ENCODE peak calls at places on chromosomes 6 and 20, in eight cellular contexts. O is esophagus muscularis mucosa, F is sigmoid colon, U is K562, B is testis, R is gastrocnemius medialis, E is H9, V is heart left ventricle. Y is an unnamed sample. For H3K4me1, the result is how much of the 10 kb centered on the place peaks cover.

GRCh38 chr6:41505084-41506049 is 40.8 kb upstream of the FOXP4 start:
- DNase-seq in O (peak), F (peak), U (peak), B (peak), R (peak), E (no peak), V (peak), Y (peak)

GRCh38 chr20:8287328-8287727 is 155.3 kb downstream of the PLCB1 start:
- DNase-seq in O (no peak), F (no peak), U (no peak), B (no peak), R (no peak), E (no peak), V (no peak), Y (no peak)

GRCh38 chr20:62605996-62606395 is 36.3 kb upstream of the SLCO4A1 start:
- DNase-seq in O (no peak), F (no peak), U (no peak), B (no peak), R (no peak), E (no peak), V (no peak), Y (no peak)

GRCh38 chr6:38281131-38281530 is 358.6 kb downstream of the BTBD9 start:
- DNase-seq in O (no peak), F (no peak), U (no peak), B (no peak), R (no peak), E (no peak), V (no peak), Y (no peak)

GRCh38 chr6:107337342-107337741 is 122.0 kb downstream of the PDSS2 start:
- DNase-seq in O (no peak), F (no peak), U (no peak), B (no peak), R (no peak), E (no peak), V (no peak), Y (no peak)

GRCh38 chr6:4957521-4958231 is 46.2 kb downstream of the RPP40 start:
- DNase-seq in O (no peak), F (no peak), U (no peak), B (no peak), R (no peak), E (peak), V (no peak), Y (no peak)

GRCh38 chr6:140708386-140708785 is 1333.9 kb upstream of the CITED2 start:
- DNase-seq in O (no peak), F (no peak), U (no peak), B (no peak), R (no peak), E (no peak), V (no peak), Y (no peak)

GRCh38 chr20:13353261-13353945 is 132.3 kb downstream of the ISM1 start:
- DNase-seq in O (no peak), F (no peak), U (no peak), B (no peak), R (no peak), E (no peak), V (no peak), Y (no peak)

GRCh38 chr6:111113731-111114438 is 26.6 kb downstream of the SLC16A10 start:
- DNase-seq in O (no peak), F (peak), U (no peak), B (peak), R (peak), E (peak), V (peak), Y (no peak)

GRCh38 chr20:59779656-59780380 is 153.6 kb downstream of the SYCP2 start:
- DNase-seq in O (peak), F (peak), U (no peak), B (no peak), R (no peak), E (peak), V (no peak), Y (no peak)

GRCh38 chr6:74606488-74607135 is 599.2 kb downstream of the COL12A1 start:
- DNase-seq in O (no peak), F (no peak), U (no peak), B (no peak), R (no peak), E (no peak), V (no peak), Y (no peak)

GRCh38 chr6:4585682-4586468 is 190.3 kb upstream of the CDYL start:
- DNase-seq in O (no peak), F (no peak), U (no peak), B (no peak), R (no peak), E (no peak), V (no peak), Y (no peak)

GRCh38 chr6:83536034-83536646 is 23.8 kb downstream of the PRSS35 start:
- DNase-seq in O (no peak), F (no peak), U (peak), B (peak), R (no peak), E (peak), V (no peak), Y (no peak)

GRCh38 chr6:31178143-31179041 is 7.9 kb upstream of the POU5F1 start:
- DNase-seq in O (no peak), F (no peak), U (no peak), B (no peak), R (no peak), E (no peak), V (no peak), Y (no peak)

GRCh38 chr6:27230758-27231111 is 16.8 kb upstream of the PRSS16 start:
- DNase-seq in O (no peak), F (no peak), U (no peak), B (no peak), R (no peak), E (no peak), V (no peak), Y (no peak)

GRCh38 chr6:36911946-36912555 is 26.3 kb downstream of the C6orf89 start:
- DNase-seq in O (no peak), F (no peak), U (no peak), B (no peak), R (no peak), E (no peak), V (no peak), Y (no peak)

GRCh38 chr6:38984723-38985122 is 63.9 kb upstream of the GLP1R start:
- DNase-seq in O (no peak), F (no peak), U (no peak), B (no peak), R (no peak), E (no peak), V (no peak), Y (no peak)

GRCh38 chr6:30820196-30820595 is 64.1 kb upstream of the DDR1 start:
- DNase-seq in O (no peak), F (no peak), U (no peak), B (no peak), R (no peak), E (no peak), V (peak), Y (no peak)

GRCh38 chr6:26022166-26022510 is 59.5 kb downstream of the TRIM38 start:
- DNase-seq in O (no peak), F (peak), U (peak), B (peak), R (peak), E (no peak), V (peak), Y (no peak)

GRCh38 chr6:112307707-112308106 is 39.4 kb upstream of the RFPL4B start:
- DNase-seq in O (no peak), F (no peak), U (no peak), B (no peak), R (no peak), E (no peak), V (no peak), Y (no peak)

GRCh38 chr6:105057160-105057559 is 100.3 kb downstream of the LIN28B start:
- DNase-seq in O (no peak), F (no peak), U (no peak), B (no peak), R (no peak), E (no peak), V (no peak), Y (no peak)

GRCh38 chr6:149318581-149319286 is 1.2 kb downstream of the TAB2 start:
- DNase-seq in O (no peak), F (no peak), U (no peak), B (peak), R (no peak), E (no peak), V (no peak), Y (no peak)

GRCh38 chr20:18985551-18985950 is 172.0 kb downstream of the SCP2D1 start:
- DNase-seq in O (no peak), F (no peak), U (no peak), B (no peak), R (no peak), E (no peak), V (no peak), Y (no peak)

GRCh38 chr6:15325540-15325955 is 79.7 kb downstream of the JARID2 start:
- DNase-seq in O (no peak), F (no peak), U (no peak), B (no peak), R (no peak), E (no peak), V (no peak), Y (no peak)

GRCh38 chr6:35209081-35209480 is 4.7 kb upstream of the SCUBE3 start:
- DNase-seq in O (no peak), F (no peak), U (no peak), B (no peak), R (no peak), E (no peak), V (no peak), Y (no peak)

GRCh38 chr6:83518946-83519489 is 6.7 kb downstream of the PRSS35 start:
- DNase-seq in O (no peak), F (no peak), U (no peak), B (no peak), R (no peak), E (no peak), V (no peak), Y (no peak)

GRCh38 chr6:157763894-157764345 is 59.1 kb upstream of the SNX9 start:
- DNase-seq in O (no peak), F (no peak), U (no peak), B (no peak), R (no peak), E (no peak), V (no peak), Y (no peak)

GRCh38 chr6:157460182-157460999 is 79.4 kb downstream of the ZDHHC14 start:
- DNase-seq in O (peak), F (no peak), U (no peak), B (no peak), R (no peak), E (no peak), V (no peak), Y (no peak)

GRCh38 chr20:62843656-62844055 is 18.0 kb downstream of the TCFL5 start:
- DNase-seq in O (no peak), F (peak), U (no peak), B (no peak), R (no peak), E (no peak), V (no peak), Y (no peak)

GRCh38 chr6:116611020-116611419 is 5.3 kb upstream of the RSPH4A start:
- DNase-seq in O (no peak), F (no peak), U (no peak), B (no peak), R (no peak), E (no peak), V (no peak), Y (no peak)

GRCh38 chr6:141988954-141989705 is 143.6 kb upstream of the GJE1 start:
- DNase-seq in O (no peak), F (no peak), U (no peak), B (peak), R (no peak), E (peak), V (no peak), Y (no peak)

GRCh38 chr20:38426006-38426405 is 9.1 kb downstream of the SNHG17 start:
- DNase-seq in O (no peak), F (no peak), U (no peak), B (no peak), R (no peak), E (no peak), V (no peak), Y (no peak)

GRCh38 chr20:37416202-37417145 is 70.5 kb downstream of the SRC start:
- DNase-seq in O (no peak), F (no peak), U (no peak), B (no peak), R (no peak), E (no peak), V (no peak), Y (no peak)

GRCh38 chr6:24827970-24828369 is 29.3 kb upstream of the ARMH2 start:
- DNase-seq in O (no peak), F (no peak), U (no peak), B (no peak), R (no peak), E (no peak), V (no peak), Y (no peak)

GRCh38 chr6:56841751-56842150 is 113.2 kb upstream of the BEND6 start:
- DNase-seq in O (no peak), F (no peak), U (no peak), B (no peak), R (no peak), E (no peak), V (no peak), Y (no peak)

GRCh38 chr20:50110141-50111047 is 2.6 kb downstream of the UBE2V1 start:
- DNase-seq in O (no peak), F (no peak), U (no peak), B (no peak), R (no peak), E (no peak), V (no peak), Y (no peak)

GRCh38 chr6:4550227-4550597 is 226.0 kb upstream of the CDYL start:
- DNase-seq in O (no peak), F (no peak), U (peak), B (peak), R (no peak), E (no peak), V (no peak), Y (no peak)

GRCh38 chr6:72461144-72461543 is 160.7 kb upstream of the KCNQ5 start:
- DNase-seq in O (no peak), F (no peak), U (no peak), B (no peak), R (no peak), E (no peak), V (no peak), Y (no peak)

GRCh38 chr6:21750479-21751018 is 157.0 kb downstream of the SOX4 start:
- DNase-seq in O (no peak), F (no peak), U (no peak), B (no peak), R (no peak), E (no peak), V (no peak), Y (no peak)

GRCh38 chr20:46587986-46588385 is 37.5 kb upstream of the OCSTAMP start:
- DNase-seq in O (no peak), F (no peak), U (no peak), B (no peak), R (no peak), E (no peak), V (no peak), Y (no peak)

GRCh38 chr20:46590453-46590852 is 40.0 kb upstream of the OCSTAMP start:
- DNase-seq in O (no peak), F (no peak), U (no peak), B (no peak), R (no peak), E (no peak), V (no peak), Y (no peak)

GRCh38 chr20:46588532-46589509 is 38.4 kb upstream of the OCSTAMP start:
- DNase-seq in O (no peak), F (no peak), U (no peak), B (no peak), R (no peak), E (no peak), V (no peak), Y (no peak)

GRCh38 chr20:46594725-46595124 is 44.3 kb upstream of the OCSTAMP start:
- DNase-seq in O (no peak), F (no peak), U (no peak), B (no peak), R (no peak), E (no peak), V (no peak), Y (no peak)

GRCh38 chr20:46592580-46593362 is 42.3 kb upstream of the OCSTAMP start:
- DNase-seq in O (no peak), F (no peak), U (no peak), B (no peak), R (no peak), E (peak), V (no peak), Y (no peak)
- TF ChIP-seq CTCF in O (no peak), F (no peak), U (peak), B (no peak), R (no peak), E (peak), V (no peak), Y (no peak)

DNA sequence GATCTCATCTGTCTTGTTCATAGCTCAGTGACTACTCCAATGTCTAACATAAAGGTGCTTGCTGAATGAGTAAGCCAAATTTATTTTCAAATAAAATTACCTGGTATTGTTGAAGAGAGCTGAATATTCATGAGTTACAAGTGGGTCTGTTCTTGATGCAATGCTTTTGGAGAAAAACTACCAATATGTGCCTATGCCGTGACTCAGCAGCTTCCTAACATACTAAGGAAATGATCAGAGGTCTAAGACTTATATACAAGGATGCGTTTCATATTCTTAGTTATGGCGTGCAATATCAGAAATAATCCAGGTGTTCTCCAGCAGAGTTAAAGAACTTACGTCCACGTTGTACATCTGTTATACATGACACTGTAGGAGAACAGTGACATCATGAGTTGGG is 5.1 kb downstream of the FAM120B start:
- DNase-seq in O (no peak), F (no peak), U (no peak), B (no peak), R (no peak), E (no peak), V (no peak), Y (no peak)
- H3K4me1 ChIP-seq in O (under half), F (under half), U (under half), B (under half), R (half or more), E (under half), V (half or more), Y (under half)

GRCh38 chr6:17292600-17293133 is 11.5 kb downstream of the RBM24 start:
- DNase-seq in O (no peak), F (no peak), U (no peak), B (no peak), R (no peak), E (no peak), V (no peak), Y (no peak)

GRCh38 chr6:17291778-17292177 is 10.6 kb downstream of the RBM24 start:
- DNase-seq in O (no peak), F (no peak), U (no peak), B (no peak), R (no peak), E (peak), V (peak), Y (no peak)

GRCh38 chr6:17293395-17293794 is 12.2 kb downstream of the RBM24 start:
- DNase-seq in O (no peak), F (no peak), U (no peak), B (no peak), R (no peak), E (no peak), V (no peak), Y (no peak)

GRCh38 chr6:17289491-17290106 is 8.4 kb downstream of the RBM24 start:
- DNase-seq in O (no peak), F (peak), U (no peak), B (no peak), R (peak), E (no peak), V (peak), Y (peak)
- H3K27ac ChIP-seq in O (peak), F (peak), U (no peak), B (no peak), R (peak), E (no peak), V (peak), Y (no peak)

GRCh38 chr6:63305278-63305677 is 14.5 kb downstream of the LGSN start:
- DNase-seq in O (no peak), F (no peak), U (no peak), B (no peak), R (no peak), E (no peak), V (no peak), Y (no peak)

GRCh38 chr6:63306446-63306845 is 13.3 kb downstream of the LGSN start:
- DNase-seq in O (no peak), F (no peak), U (no peak), B (no peak), R (no peak), E (no peak), V (no peak), Y (no peak)

DNA sequence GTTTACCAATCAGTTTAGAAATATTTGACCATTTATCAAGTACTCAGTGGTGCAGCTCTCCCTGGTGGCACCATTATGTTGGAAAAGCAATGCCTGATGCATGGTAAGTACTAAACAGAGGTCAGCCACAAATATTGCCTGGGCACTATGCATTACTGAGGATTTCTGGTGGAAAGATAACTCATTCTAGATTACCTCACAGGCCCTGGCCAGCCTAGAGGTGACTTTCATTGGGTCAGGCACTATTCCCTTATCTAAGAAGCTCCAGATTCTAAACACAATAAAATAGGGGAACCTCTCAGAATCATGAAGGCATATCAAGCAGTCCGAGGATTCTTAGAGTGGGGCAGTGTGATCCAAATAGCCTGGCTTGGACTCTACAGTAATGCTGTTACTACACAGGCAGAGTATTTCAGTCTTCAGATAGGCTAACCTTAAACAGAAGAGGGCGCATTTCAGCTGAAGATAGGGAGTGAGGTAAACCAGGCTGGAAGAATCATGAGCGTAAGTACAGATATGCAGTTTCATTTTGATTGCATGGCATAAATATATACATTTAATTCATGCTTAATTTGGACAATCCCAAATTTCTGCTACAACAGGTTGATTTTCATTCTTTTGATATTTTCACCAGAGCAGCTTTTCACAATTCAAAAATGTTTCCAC is 12.1 kb downstream of the LGSN start:
- DNase-seq in O (no peak), F (no peak), U (no peak), B (no peak), R (no peak), E (no peak), V (no peak), Y (no peak)
- TF ChIP-seq CTCF in O (no peak), F (peak), U (no peak), B (no peak), R (no peak), E (peak), V (no peak), Y (no peak)